ENCODE peak calls at places on chromosomes 5 and 9, in seven cellular contexts. K, I, N, F, A, U and T are unnamed samples.

GRCh38 chr5:114361724-114362196 is at the start of gene KCNN2:
- DNase-seq in K (peak; percentile 54), I (peak; percentile 94), N (peak; percentile 3), F (peak; percentile 31), A (no peak), U (peak; percentile 12), T (peak; percentile 66)

GRCh38 chr5:172877496-172878260 is 43.6 kb downstream of the ERGIC1 start:
- DNase-seq in K (no peak), I (no peak), N (no peak), F (no peak), A (no peak), U (no peak), T (no peak)

GRCh38 chr5:69288668-69289067 is 43.9 kb downstream of the CCDC125 start:
- DNase-seq in K (no peak), I (no peak), N (no peak), F (no peak), A (no peak), U (no peak), T (no peak)

GRCh38 chr5:97623441-97623840 is 440.4 kb upstream of the RIOK2 start:
- DNase-seq in K (no peak), I (no peak), N (no peak), F (no peak), A (no peak), U (no peak), T (no peak)

GRCh38 chr9:135166566-135166965 is 79.1 kb downstream of the OLFM1 start:
- DNase-seq in K (no peak), I (peak; percentile 44), N (no peak), F (no peak), A (no peak), U (no peak), T (no peak)

GRCh38 chr9:7146582-7146981 is 388.8 kb downstream of the KDM4C start:
- DNase-seq in K (no peak), I (no peak), N (peak; percentile 61), F (no peak), A (no peak), U (peak; percentile 7), T (no peak)

GRCh38 chr5:151132959-151133358 is 24.6 kb downstream of the ANXA6 start:
- DNase-seq in K (no peak), I (no peak), N (no peak), F (no peak), A (no peak), U (no peak), T (no peak)

GRCh38 chr5:132411382-132411925 is 41.9 kb downstream of the SLC22A5 start:
- DNase-seq in K (no peak), I (no peak), N (peak; percentile 71), F (no peak), A (no peak), U (no peak), T (no peak)

GRCh38 chr9:78278801-78279200 is 18.1 kb upstream of the PSAT1 start:
- DNase-seq in K (no peak), I (no peak), N (no peak), F (no peak), A (no peak), U (no peak), T (no peak)

GRCh38 chr5:134176523-134177196 is at the start of gene SKP1:
- DNase-seq in K (peak; percentile 92), I (peak; percentile 80), N (peak; percentile 72), F (peak; percentile 69), A (peak; percentile 75), U (peak; percentile 57), T (peak; percentile 92)

GRCh38 chr5:22889714-22890113 is 36.6 kb upstream of the CDH12 start:
- DNase-seq in K (no peak), I (no peak), N (peak; percentile 36), F (no peak), A (no peak), U (no peak), T (peak; percentile 5)